ENCODE peak calls at places on chromosome 3, in four cellular contexts. T, G, A and B are unnamed samples.

GRCh38 chr3:142976621-142977398 is 13.3 kb upstream of the PAQR9 start:
- DNase-seq in T (no peak), G (peak; percentile 77), A (peak; percentile 73), B (no peak)

GRCh38 chr3:168939651-168940238 is 723.8 kb downstream of the MECOM start:
- DNase-seq in T (no peak), G (no peak), A (no peak), B (no peak)

GRCh38 chr3:194162817-194163584 is 27.1 kb downstream of the HES1 start:
- DNase-seq in G (no peak), A (no peak), T (no peak), B (no peak)

GRCh38 chr3:175270199-175270837 is 411.2 kb downstream of the NAALADL2 start:
- DNase-seq in G (peak; percentile 42), A (no peak), T (no peak), B (no peak)

GRCh38 chr3:131277836-131278497 is 103.6 kb upstream of the NUDT16 start:
- DNase-seq in A (no peak), G (no peak), T (no peak), B (no peak)

GRCh38 chr3:15795563-15796308 is 2.0 kb downstream of the ANKRD28 start:
- DNase-seq in G (peak; percentile 53), A (no peak), T (no peak), B (no peak)

GRCh38 chr3:46070458-46071136 is 43.3 kb upstream of the XCR1 start:
- DNase-seq in G (no peak), A (no peak), T (no peak), B (no peak)

GRCh38 chr3:10173095-10173925 is 8.6 kb downstream of the IRAK2 start:
- DNase-seq in G (no peak), T (no peak), A (no peak), B (no peak)

GRCh38 chr3:190514163-190515153 is 573 bp downstream of the IL1RAP start:
- DNase-seq in A (peak; percentile 31), T (no peak), G (no peak), B (peak; percentile 31)

GRCh38 chr3:182703233-182703632 is 90.1 kb upstream of the ATP11B start:
- DNase-seq in A (no peak), G (no peak), T (no peak), B (no peak)

GRCh38 chr3:15271785-15272381 is 60.5 kb downstream of the SH3BP5 start:
- DNase-seq in T (peak; percentile 84), A (no peak), G (no peak), B (peak; percentile 72)

GRCh38 chr3:77147836-77148578 is 108.1 kb downstream of the ROBO2 start:
- DNase-seq in T (no peak), A (no peak), G (no peak), B (no peak)

GRCh38 chr3:142027713-142028112 is 121.6 kb downstream of the TFDP2 start:
- DNase-seq in A (no peak), G (no peak), T (peak; percentile 16), B (peak; percentile 20)

GRCh38 chr3:156456771-156457224 is 98.1 kb downstream of the SSR3 start:
- DNase-seq in A (peak; percentile 37), G (no peak), T (no peak), B (no peak)

GRCh38 chr3:156460206-156460609 is 94.7 kb downstream of the SSR3 start:
- DNase-seq in T (no peak), G (no peak), A (no peak), B (no peak)

GRCh38 chr3:156449712-156450574 is 105.0 kb downstream of the SSR3 start:
- DNase-seq in A (no peak), G (no peak), T (no peak), B (peak; percentile 24)

GRCh38 chr3:156459434-156459833 is 95.5 kb downstream of the SSR3 start:
- DNase-seq in A (peak; percentile 43), G (no peak), T (no peak), B (no peak)

GRCh38 chr3:156455839-156456238 is 99.1 kb downstream of the SSR3 start:
- DNase-seq in G (no peak), A (no peak), T (no peak), B (no peak)
- TF ChIP-seq CTCF in G (no peak), A (no peak), T (peak; percentile 13), B (no peak)

GRCh38 chr3:61387817-61388216 is 136.6 kb upstream of the FHIT start:
- DNase-seq in T (no peak), A (no peak), G (no peak), B (no peak)
- TF ChIP-seq CTCF in T (no peak), A (no peak), G (no peak), B (no peak)

DNA sequence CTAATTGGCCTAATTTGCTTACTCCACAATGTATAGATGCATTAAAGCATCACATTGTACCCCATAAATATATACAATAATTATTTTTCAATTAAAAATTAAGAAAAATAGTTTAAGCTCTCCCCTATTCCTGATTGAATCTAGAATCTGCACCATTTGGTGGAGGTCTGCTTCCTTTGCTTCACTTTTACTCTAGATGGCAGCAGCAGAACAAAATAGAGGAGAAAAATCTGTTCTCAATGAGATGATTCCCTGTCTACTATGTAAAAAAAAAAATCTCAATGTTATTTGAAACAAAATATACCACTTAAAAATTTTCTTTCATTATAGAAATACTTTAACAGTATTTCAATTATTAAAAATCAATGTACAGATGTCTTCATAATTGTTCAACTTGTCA is 109.6 kb upstream of the FXR1 start:
- DNase-seq in G (no peak), T (no peak), A (no peak), B (no peak)
- TF ChIP-seq CTCF in G (peak; percentile 55), T (peak; percentile 26), A (no peak), B (peak; percentile 48)

GRCh38 chr3:108006077-108006675 is 84.7 kb downstream of the CD47 start:
- DNase-seq in G (no peak), A (peak; percentile 36), T (no peak), B (no peak)
- TF ChIP-seq CTCF in G (no peak), A (no peak), T (no peak), B (no peak)

GRCh38 chr3:48564667-48565066 is 1.1 kb upstream of the UCN2 start:
- DNase-seq in T (no peak), G (no peak), A (no peak), B (no peak)

GRCh38 chr3:48565186-48565585 is 1.6 kb upstream of the UCN2 start:
- DNase-seq in G (no peak), A (no peak), T (no peak), B (no peak)

GRCh38 chr3:48562367-48563095 is 1.1 kb downstream of the UCN2 start:
- DNase-seq in A (no peak), T (no peak), G (no peak), B (no peak)

GRCh38 chr3:48563382-48563918 is at the start of gene UCN2:
- DNase-seq in G (no peak), A (no peak), T (no peak), B (no peak)

DNA sequence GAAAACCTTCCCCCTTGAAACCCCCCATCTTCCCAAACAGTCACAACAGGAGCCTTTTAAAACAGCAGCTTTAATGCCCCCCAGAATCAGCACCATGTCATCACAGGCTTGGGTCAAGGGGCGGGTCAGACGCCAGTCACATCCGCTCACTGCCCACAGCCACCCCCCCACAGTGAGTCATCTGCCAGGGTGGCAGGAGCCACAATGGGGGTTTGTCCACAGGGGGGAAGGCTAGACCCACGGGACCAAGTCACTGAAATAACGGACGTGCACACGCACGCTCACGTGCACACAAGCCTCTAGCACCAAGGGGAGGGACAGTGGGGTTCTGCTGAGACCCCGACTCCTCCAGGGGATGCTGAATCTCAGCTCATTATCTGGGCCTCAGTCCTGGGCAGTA is 441 bp upstream of the UCN2 start:
- DNase-seq in G (peak; percentile 31), A (no peak), T (no peak), B (no peak)
- TF ChIP-seq CTCF in G (no peak), A (no peak), T (no peak), B (no peak)

DNA sequence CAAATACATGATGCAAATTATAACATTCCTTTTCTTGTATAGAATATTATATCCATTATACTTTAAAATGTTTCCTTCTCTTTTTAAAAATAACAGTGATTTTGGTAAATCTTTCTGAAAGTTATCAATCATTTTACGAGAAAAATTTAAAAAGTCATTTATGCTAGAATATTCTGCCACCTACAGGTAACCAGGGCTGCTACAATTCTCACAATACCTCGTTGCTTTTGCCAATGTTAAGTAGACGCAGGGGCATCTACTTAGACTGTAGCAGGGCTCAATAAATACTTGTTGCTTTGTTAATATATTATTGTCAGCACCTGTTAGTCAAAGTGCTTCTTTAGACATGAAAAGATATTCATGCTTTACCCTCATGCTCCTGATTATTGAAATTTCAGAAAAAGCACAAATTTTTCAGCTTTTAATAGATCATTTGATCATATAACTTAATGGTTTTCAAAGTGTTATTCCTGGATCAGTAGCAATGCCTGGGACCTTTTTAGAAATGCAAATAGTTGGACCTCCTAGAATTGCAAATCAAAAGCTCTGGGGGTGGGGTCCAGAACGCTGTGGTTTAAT is 223.5 kb upstream of the PDZRN3 start:
- DNase-seq in G (peak; percentile 10), T (no peak), A (no peak), B (no peak)
- TF ChIP-seq CTCF in G (peak; percentile 73), T (peak; percentile 34), A (peak; percentile 20), B (no peak)

GRCh38 chr3:12536423-12536822 is 8.9 kb downstream of the MKRN2OS start:
- DNase-seq in G (no peak), A (no peak), T (no peak), B (no peak)
- TF ChIP-seq CTCF in G (peak; percentile 25), A (no peak), T (no peak), B (no peak)

DNA sequence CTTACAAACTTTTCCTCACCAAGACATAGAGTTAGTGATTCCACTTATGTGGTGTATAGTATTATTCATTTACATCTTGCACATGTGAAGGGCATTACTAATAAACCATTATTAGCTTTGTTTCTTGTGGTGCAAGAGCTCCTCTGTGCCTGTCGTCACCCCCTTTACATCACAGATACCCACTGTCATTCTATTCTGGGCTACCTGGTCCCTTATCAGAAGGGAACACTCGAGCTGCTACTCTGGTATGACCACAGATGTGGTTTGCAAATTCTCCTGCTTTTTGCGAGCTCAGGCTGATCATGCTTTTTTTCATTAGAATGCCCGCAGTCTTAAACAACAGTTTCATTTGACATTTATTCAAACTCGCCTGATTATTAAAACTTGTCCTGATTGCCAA is 13.9 kb upstream of the SENP2 start:
- DNase-seq in G (no peak), A (no peak), T (no peak), B (no peak)
- TF ChIP-seq CTCF in G (no peak), A (no peak), T (no peak), B (no peak)

GRCh38 chr3:139458348-139458747 is 18.0 kb downstream of the RBP2 start:
- DNase-seq in G (no peak), T (no peak), A (no peak), B (no peak)

GRCh38 chr3:139456391-139456790 is 19.9 kb downstream of the RBP2 start:
- DNase-seq in T (no peak), A (no peak), G (no peak), B (no peak)

GRCh38 chr3:139457066-139457465 is 19.2 kb downstream of the RBP2 start:
- DNase-seq in T (no peak), G (no peak), A (no peak), B (no peak)

GRCh38 chr3:139460096-139460495 is 16.2 kb downstream of the RBP2 start:
- DNase-seq in G (no peak), A (no peak), T (no peak), B (no peak)

DNA sequence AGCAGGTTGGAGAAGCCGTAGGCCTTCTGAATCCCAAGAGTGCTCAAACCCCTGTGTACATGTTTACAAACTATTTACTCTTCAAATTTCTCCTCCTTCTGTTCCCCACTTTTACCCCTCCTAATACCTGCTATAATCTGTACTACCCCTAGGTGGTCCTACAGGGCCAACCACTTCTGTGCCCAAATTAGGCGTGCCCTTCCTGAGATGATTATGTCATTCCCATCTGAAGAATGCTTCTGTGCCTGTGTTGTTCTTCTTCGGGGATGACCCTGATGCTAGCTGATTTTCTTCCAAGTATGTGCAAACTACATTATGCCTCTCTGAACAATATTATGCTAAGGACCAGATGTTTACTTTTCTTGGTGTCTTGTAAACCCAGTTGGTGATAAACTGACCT is 20.5 kb downstream of the RBP2 start:
- DNase-seq in T (no peak), A (no peak), G (no peak), B (no peak)
- TF ChIP-seq CTCF in T (no peak), A (no peak), G (no peak), B (no peak)